ENCODE peak calls at places on chromosomes 7 and 10, in four cellular contexts. Q is K562, M is GM12878, B is HepG2. L is an unnamed sample.

GRCh38 chr10:104297697-104298660 is 29.0 kb downstream of the GSTO2 start:
- DNase-seq in Q (peak; percentile 60), M (no peak), B (no peak), L (peak; percentile 24)

GRCh38 chr10:96255569-96256335 is 15.6 kb downstream of the BLNK start:
- DNase-seq in Q (no peak), M (no peak), B (no peak), L (no peak)

GRCh38 chr7:51629206-51629605 is 312.6 kb upstream of the COBL start:
- DNase-seq in Q (no peak), M (no peak), B (no peak), L (no peak)

GRCh38 chr7:65325793-65326432 is 47.7 kb upstream of the ZNF92 start:
- DNase-seq in Q (no peak), M (no peak), B (no peak), L (no peak)

GRCh38 chr7:107767391-107767790 is 23.4 kb downstream of the CBLL1 start:
- DNase-seq in Q (no peak), M (no peak), B (no peak), L (no peak)

GRCh38 chr7:51013218-51013786 is 230.6 kb upstream of the GRB10 start:
- DNase-seq in Q (no peak), M (no peak), B (no peak), L (no peak)

GRCh38 chr7:155497149-155497901 is 39.4 kb downstream of the EN2 start:
- DNase-seq in Q (no peak), M (no peak), B (no peak), L (no peak)

GRCh38 chr7:66517212-66517909 is 111.3 kb upstream of the KCTD7 start:
- DNase-seq in Q (no peak), M (no peak), B (no peak), L (no peak)

GRCh38 chr7:130554481-130554880 is 62.6 kb downstream of the MEST start:
- DNase-seq in Q (no peak), M (no peak), B (no peak), L (no peak)

GRCh38 chr10:63072951-63073350 is 60.2 kb upstream of the NRBF2 start:
- DNase-seq in Q (no peak), M (no peak), B (no peak), L (no peak)

GRCh38 chr10:23362879-23363787 is 18.5 kb upstream of the C10orf67 start:
- DNase-seq in Q (no peak), M (no peak), B (no peak), L (no peak)

GRCh38 chr10:129712000-129712399 is 245.0 kb downstream of the MGMT start:
- DNase-seq in Q (no peak), M (no peak), B (no peak), L (no peak)

GRCh38 chr7:54664235-54665228 is 94.5 kb downstream of the SEC61G start:
- DNase-seq in Q (peak; percentile 30), M (no peak), B (peak; percentile 40), L (peak; percentile 67)

GRCh38 chr7:2403014-2403717 is at the start of gene CHST12:
- DNase-seq in Q (peak; percentile 99), M (peak; percentile 65), B (peak; percentile 82), L (peak; percentile 95)
- TF ChIP-seq POLR2A in Q (peak; percentile 82), M (peak; percentile 83), B (peak; percentile 86), L (peak; percentile 70)

GRCh38 chr10:86254526-86255174 is 111.9 kb downstream of the GRID1 start:
- DNase-seq in Q (no peak), M (no peak), B (no peak), L (peak; percentile 59)
- TF ChIP-seq MAX in Q (no peak), M (no peak), B (no peak), L (no peak)

GRCh38 chr10:98676895-98677294 is 230.2 kb upstream of the HPS1 start:
- DNase-seq in Q (no peak), M (no peak), B (no peak), L (no peak)
- TF ChIP-seq POLR2AphosphoS2 in Q (no peak), M (no peak), B (no peak), L (no peak)

GRCh38 chr10:132164801-132165278 is 21.9 kb upstream of the DPYSL4 start:
- DNase-seq in Q (peak; percentile 14), M (no peak), B (peak; percentile 35), L (no peak)
- TF ChIP-seq POLR2A in Q (no peak), M (no peak), B (no peak), L (no peak)

GRCh38 chr7:94578615-94579014 is 69.0 kb downstream of the CASD1 start:
- DNase-seq in Q (no peak), M (no peak), B (no peak), L (no peak)

GRCh38 chr7:94588090-94588489 is 67.8 kb downstream of the SGCE start:
- DNase-seq in Q (no peak), M (no peak), B (no peak), L (no peak)

GRCh38 chr7:94580601-94581000 is 71.0 kb downstream of the CASD1 start:
- DNase-seq in Q (no peak), M (no peak), B (peak; percentile 93), L (peak; percentile 85)

DNA sequence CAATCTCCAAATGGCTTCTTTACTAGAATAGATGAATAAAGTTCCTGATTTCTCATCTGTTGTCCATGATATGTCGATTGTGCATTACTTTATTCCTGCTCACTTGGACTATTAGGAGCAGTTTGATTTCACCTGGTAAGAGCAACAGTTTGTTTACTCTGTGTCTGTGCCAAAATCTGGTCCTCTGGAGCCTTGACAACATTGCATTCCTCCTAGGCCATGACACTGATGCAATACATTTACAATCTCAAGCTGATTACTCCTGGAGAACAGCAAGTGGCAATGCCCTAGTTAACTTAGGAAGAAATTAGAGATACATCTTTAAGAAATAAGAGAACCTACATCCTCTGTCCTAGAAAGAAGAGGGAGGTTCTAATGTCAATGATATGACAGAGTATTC is 71.8 kb downstream of the SGCE start:
- DNase-seq in Q (no peak), M (no peak), B (peak; percentile 38), L (no peak)
- TF ChIP-seq MAX in Q (no peak), M (no peak), B (no peak), L (no peak)

L was measured in A549.